ENCODE peak calls at places on chromosomes 11 and 22, in ten cellular contexts. L is left ventricle myocardium inferior, S is hepatocyte, M is HFFc6, J is tibial artery, O is uterus, B is gastrocnemius medialis, I is DND-41, W is H1, T is cardiac fibroblast. G is an unnamed sample.

GRCh38 chr22:35102663-35103062 is 36.7 kb downstream of the ISX start:
- DNase-seq in B (no peak), I (no peak), W (peak; percentile 39), T (no peak), S (peak; percentile 77), M (no peak), J (no peak), L (no peak), O (no peak), G (peak; percentile 48)

GRCh38 chr11:76361365-76361764 is 19.6 kb downstream of the THAP12 start:
- DNase-seq in M (no peak), T (no peak), L (no peak), W (no peak), S (no peak), J (no peak), B (no peak), O (no peak), I (no peak), G (no peak)

GRCh38 chr11:124114942-124115781 is at the start of gene VWA5A:
- DNase-seq in L (peak; percentile 53), W (peak; percentile 57), M (peak; percentile 41), B (peak; percentile 34), I (peak; percentile 79), S (peak; percentile 92), O (peak; percentile 74), T (peak; percentile 92), J (peak; percentile 82), G (peak; percentile 83)

GRCh38 chr11:16081756-16082531 is 274.4 kb downstream of the SOX6 start:
- DNase-seq in M (no peak), T (no peak), B (no peak), W (no peak), I (no peak), S (no peak), J (no peak), L (no peak), O (no peak), G (no peak)

GRCh38 chr11:101269390-101269789 is 139.8 kb upstream of the PGR start:
- DNase-seq in O (no peak), B (no peak), T (no peak), S (no peak), I (no peak), J (no peak), W (no peak), M (no peak), L (no peak), G (no peak)

GRCh38 chr11:57514538-57515331 is 767 bp downstream of the SLC43A1 start:
- DNase-seq in S (peak; percentile 65), W (no peak), O (peak; percentile 60), T (peak; percentile 43), B (peak; percentile 42), I (peak; percentile 67), M (no peak), L (peak; percentile 69), J (peak; percentile 86), G (peak; percentile 71)

GRCh38 chr11:123567466-123567865 is 87.0 kb downstream of the SCN3B start:
- DNase-seq in O (no peak), B (no peak), M (no peak), W (no peak), I (no peak), T (no peak), S (no peak), L (no peak), J (no peak), G (no peak)

GRCh38 chr11:134611537-134611936 is 199.5 kb upstream of the B3GAT1 start:
- DNase-seq in O (no peak), L (no peak), T (no peak), S (no peak), B (no peak), M (no peak), J (peak; percentile 42), I (no peak), W (no peak), G (no peak)

GRCh38 chr11:70487763-70488162 is 89.4 kb downstream of the CTTN start:
- DNase-seq in J (no peak), B (no peak), W (no peak), M (no peak), O (no peak), I (no peak), L (peak; percentile 5), T (no peak), S (no peak), G (no peak)

GRCh38 chr11:31810779-31811647 is at the start of gene PAX6:
- DNase-seq in T (peak; percentile 32), W (no peak), B (no peak), J (no peak), L (no peak), S (no peak), M (no peak), I (no peak), O (no peak), G (no peak)

DNA sequence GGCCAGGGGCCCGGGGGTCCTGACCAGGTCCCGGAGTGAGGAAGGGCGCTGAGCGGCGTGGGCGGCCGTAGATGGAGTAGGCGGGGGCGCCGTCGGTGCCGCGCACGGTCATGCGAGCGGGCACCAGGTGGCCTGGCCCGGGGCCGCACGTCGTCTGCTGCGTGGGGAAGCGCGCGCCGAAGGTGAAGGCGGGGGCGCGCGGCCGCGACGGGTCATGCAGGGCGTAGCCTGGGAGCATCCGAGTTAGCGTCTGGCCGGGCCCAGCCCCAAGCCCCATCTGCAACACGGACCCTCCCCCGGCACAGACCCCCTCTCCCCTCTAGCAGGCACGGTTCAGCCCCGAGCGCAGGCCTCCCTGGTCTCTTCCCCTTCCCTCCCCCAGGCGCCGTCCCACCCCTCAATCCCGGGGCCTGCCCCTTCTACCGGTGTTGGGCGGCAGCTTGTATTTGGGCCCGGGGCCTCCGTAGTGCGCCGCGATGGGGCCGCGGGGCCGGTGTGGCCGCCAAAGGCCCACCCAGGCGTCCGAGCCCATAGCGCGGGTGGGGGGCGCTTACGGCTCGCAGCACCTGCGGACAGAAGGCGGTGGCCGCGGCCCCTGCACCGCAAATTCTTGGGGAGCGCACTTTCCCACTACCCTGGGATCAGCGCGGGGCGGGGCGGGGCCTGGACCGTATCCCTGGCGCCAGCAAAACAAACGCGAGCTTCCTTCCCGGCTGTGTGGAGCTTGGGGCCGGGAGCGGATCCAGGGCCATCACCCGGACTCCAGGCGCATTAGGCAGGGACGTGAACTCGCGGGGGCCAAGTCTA is 1.9 kb upstream of the TYMP start:
- DNase-seq in O (peak; percentile 66), L (peak; percentile 88), W (no peak), J (peak; percentile 83), T (peak; percentile 63), S (peak; percentile 77), I (no peak), M (peak; percentile 52), B (peak; percentile 57), G (peak; percentile 92)
- TF ChIP-seq CTCF in O (no peak), L (no peak), W (no peak), J (no peak), T (no peak), S (no peak), I (no peak), M (no peak), B (no peak), G (no peak)

GRCh38 chr11:19525276-19525675 is 187.4 kb upstream of the NAV2 start:
- DNase-seq in W (no peak), T (no peak), L (no peak), J (no peak), O (no peak), S (no peak), I (no peak), B (no peak), M (no peak), G (no peak)
- TF ChIP-seq CTCF in W (no peak), T (no peak), L (no peak), J (no peak), O (no peak), S (no peak), I (no peak), B (no peak), M (no peak), G (no peak)

DNA sequence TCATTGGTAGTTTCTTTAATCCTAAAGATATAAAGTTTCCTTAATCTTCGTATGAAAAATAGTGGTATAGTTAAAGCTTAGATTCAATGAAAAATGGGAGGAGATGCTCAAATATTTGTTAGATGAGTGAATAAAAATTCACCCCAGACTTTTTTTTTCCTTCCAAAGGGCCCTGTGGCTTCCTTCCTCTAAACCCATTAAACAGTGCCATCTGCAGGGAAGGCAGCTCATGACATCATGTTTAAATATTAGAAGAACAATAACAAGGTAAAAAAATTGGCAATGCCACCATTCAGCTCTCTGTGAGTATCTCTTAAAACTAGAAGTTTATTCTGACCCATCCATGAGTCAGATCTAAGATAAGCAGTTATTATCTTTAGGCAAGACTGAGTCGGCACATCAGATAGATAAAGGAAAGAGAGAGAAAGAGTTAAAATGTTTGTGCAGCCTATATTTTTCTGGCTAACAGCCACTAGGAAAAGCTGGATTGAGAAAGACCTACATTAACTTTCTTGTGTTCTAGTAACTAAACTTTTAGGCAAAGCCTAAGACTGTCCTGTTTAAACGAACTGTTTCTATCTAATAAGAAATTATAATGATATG is 19.1 kb upstream of the OOSP1 start:
- DNase-seq in T (peak; percentile 81), J (no peak), S (peak; percentile 44), I (peak; percentile 33), L (no peak), O (no peak), B (no peak), M (peak; percentile 67), W (no peak), G (no peak)
- TF ChIP-seq CTCF in T (peak; percentile 65), J (no peak), S (peak; percentile 47), I (peak; percentile 68), L (peak; percentile 49), O (no peak), B (no peak), M (peak; percentile 80), W (peak; percentile 54), G (no peak)

GRCh38 chr11:2904153-2905052 is 18.8 kb upstream of the CDKN1C start:
- DNase-seq in J (no peak), T (no peak), O (no peak), I (no peak), B (no peak), S (peak; percentile 41), M (no peak), W (no peak), L (no peak), G (no peak)

GRCh38 chr11:2901196-2901796 is 15.7 kb upstream of the CDKN1C start:
- DNase-seq in L (no peak), W (no peak), S (no peak), O (no peak), M (no peak), B (no peak), T (no peak), J (no peak), I (no peak), G (no peak)

GRCh38 chr11:2902784-2903671 is 17.5 kb upstream of the CDKN1C start:
- DNase-seq in B (no peak), M (no peak), O (no peak), T (no peak), I (no peak), L (no peak), S (peak; percentile 82), W (no peak), J (no peak), G (no peak)

GRCh38 chr11:2901854-2902783 is 16.5 kb upstream of the CDKN1C start:
- DNase-seq in L (peak; percentile 95), T (peak; percentile 89), B (peak; percentile 91), O (peak; percentile 96), J (peak; percentile 98), S (peak; percentile 97), I (peak; percentile 97), W (peak; percentile 73), M (peak; percentile 90), G (peak; percentile 98)

DNA sequence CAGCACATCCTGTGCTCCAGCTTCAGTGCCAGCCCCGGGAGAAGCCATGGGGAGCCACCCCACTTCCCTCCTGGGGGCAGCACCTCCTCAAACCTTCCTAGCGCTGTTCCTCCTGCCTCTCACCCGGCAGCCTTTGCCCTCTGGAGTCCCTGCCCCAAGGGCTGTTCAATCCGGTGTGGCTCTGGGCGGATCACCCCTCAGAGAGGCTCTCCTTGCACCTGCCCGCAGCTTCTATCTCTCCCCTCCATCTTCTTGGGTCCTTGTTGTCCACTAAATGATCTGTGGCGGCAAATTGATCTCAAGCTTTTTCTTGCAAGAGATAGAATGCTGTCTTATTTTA is 18.1 kb upstream of the CDKN1C start:
- DNase-seq in J (no peak), S (peak; percentile 52), I (no peak), O (no peak), M (no peak), B (no peak), L (no peak), W (no peak), T (no peak), G (no peak)
- TF ChIP-seq CTCF in J (no peak), S (no peak), I (no peak), O (no peak), M (no peak), B (no peak), L (no peak), W (no peak), T (no peak), G (no peak)